ENCODE peak calls at places on chromosomes 11 and 22, in six cellular contexts. R is EL, U is GM10248, L is AG08395, F is astrocyte of the spinal cord, E is cardiac muscle cell. O is an unnamed sample.

GRCh38 chr11:44085330-44085729 is 10.1 kb upstream of the EXT2 start:
- DNase-seq in R (no peak), U (no peak), L (no peak), F (no peak), E (no peak), O (no peak)

GRCh38 chr11:70625921-70626518 is 227.7 kb downstream of the CTTN start:
- DNase-seq in R (no peak), U (no peak), L (no peak), F (no peak), E (no peak), O (no peak)

GRCh38 chr11:112455791-112456190 is 195.1 kb upstream of the PLET1 start:
- DNase-seq in R (no peak), U (no peak), L (no peak), F (no peak), E (no peak), O (no peak)

GRCh38 chr11:6992457-6993431 is 27.4 kb downstream of the ZNF214 start:
- DNase-seq in R (peak), U (no peak), L (peak), F (peak), E (no peak), O (no peak)

GRCh38 chr11:32334822-32335221 is 100.5 kb downstream of the WT1 start:
- DNase-seq in R (peak), U (no peak), L (no peak), F (no peak), E (no peak), O (no peak)

GRCh38 chr22:48288541-48288940 is 1526.1 kb downstream of the TBC1D22A start:
- DNase-seq in R (no peak), U (no peak), L (no peak), F (no peak), E (no peak), O (no peak)

GRCh38 chr11:46159694-46160093 is 38.4 kb upstream of the PHF21A start:
- DNase-seq in R (no peak), U (no peak), L (no peak), F (no peak), E (no peak), O (no peak)

GRCh38 chr11:373716-374551 is 4.6 kb downstream of the B4GALNT4 start:
- DNase-seq in R (no peak), U (no peak), L (no peak), F (no peak), E (no peak), O (no peak)

GRCh38 chr11:67371549-67372231 is 1.7 kb downstream of the CLCF1 start:
- DNase-seq in R (peak), U (peak), L (peak), F (peak), E (peak), O (peak)

GRCh38 chr11:10414659-10415058 is 40.4 kb upstream of the AMPD3 start:
- DNase-seq in R (no peak), U (no peak), L (peak), F (peak), E (no peak), O (no peak)

GRCh38 chr11:19674420-19674819 is 38.2 kb upstream of the NAV2 start:
- DNase-seq in R (no peak), U (no peak), L (no peak), F (no peak), E (peak), O (no peak)

GRCh38 chr11:69284081-69284511 is 9.9 kb upstream of the MYEOV start:
- DNase-seq in R (no peak), U (no peak), L (no peak), F (no peak), E (no peak), O (no peak)

GRCh38 chr11:68312780-68313573 is 586 bp downstream of the LRP5 start:
- DNase-seq in R (peak), U (peak), L (peak), F (no peak), E (peak), O (peak)

GRCh38 chr22:42962295-42963230 is 52.4 kb downstream of the PACSIN2 start:
- DNase-seq in R (peak), U (no peak), L (no peak), F (no peak), E (no peak), O (peak)

GRCh38 chr11:132430352-132431091 is 1060.1 kb downstream of the NTM start:
- DNase-seq in R (peak), U (no peak), L (peak), F (no peak), E (no peak), O (no peak)

GRCh38 chr22:37033605-37034430 is 14.3 kb downstream of the MPST start:
- DNase-seq in R (no peak), U (no peak), L (no peak), F (no peak), E (no peak), O (no peak)

GRCh38 chr11:131991606-131992005 is 621.2 kb downstream of the NTM start:
- DNase-seq in R (no peak), U (no peak), L (no peak), F (no peak), E (no peak), O (no peak)

GRCh38 chr11:65549088-65549487 is 9.1 kb downstream of the LTBP3 start:
- DNase-seq in R (no peak), U (no peak), L (no peak), F (no peak), E (no peak), O (no peak)

GRCh38 chr11:47408598-47409439 is 429 bp downstream of the SLC39A13 start:
- DNase-seq in R (peak), U (no peak), L (peak), F (peak), E (no peak), O (peak)

GRCh38 chr22:42324991-42325710 is 54.7 kb upstream of the TCF20 start:
- DNase-seq in R (no peak), U (no peak), L (no peak), F (no peak), E (no peak), O (no peak)

GRCh38 chr11:98059488-98059887 is 961.3 kb upstream of the CNTN5 start:
- DNase-seq in R (no peak), U (no peak), L (no peak), F (no peak), E (no peak), O (no peak)

GRCh38 chr11:70074701-70075100 is 3.4 kb upstream of the ANO1 start:
- DNase-seq in R (no peak), U (no peak), L (no peak), F (no peak), E (no peak), O (peak)

GRCh38 chr11:66668653-66669430 is 8.8 kb downstream of the RBM4B start:
- DNase-seq in R (no peak), U (no peak), L (no peak), F (no peak), E (no peak), O (peak)

GRCh38 chr11:113392522-113392921 is 4.9 kb downstream of the ANKK1 start:
- DNase-seq in R (no peak), U (no peak), L (no peak), F (no peak), E (no peak), O (no peak)

GRCh38 chr22:22398530-22399327 is 109.8 kb downstream of the ZNF280B start:
- DNase-seq in R (no peak), U (no peak), L (no peak), F (no peak), E (no peak), O (no peak)

GRCh38 chr22:23419151-23419550 is 160.9 kb downstream of the IGLL1 start:
- DNase-seq in R (no peak), U (no peak), L (no peak), F (no peak), E (no peak), O (no peak)

GRCh38 chr11:18522388-18522787 is 4.4 kb downstream of the TSG101 start:
- DNase-seq in R (no peak), U (no peak), L (no peak), F (no peak), E (no peak), O (no peak)

GRCh38 chr11:90753546-90753945 is 530.7 kb upstream of the CHORDC1 start:
- DNase-seq in R (no peak), U (no peak), L (no peak), F (no peak), E (no peak), O (no peak)

GRCh38 chr11:32366671-32367070 is 68.7 kb downstream of the WT1 start:
- DNase-seq in R (peak), U (no peak), L (peak), F (peak), E (no peak), O (no peak)

GRCh38 chr11:95514386-95515145 is 275.0 kb downstream of the FAM76B start:
- DNase-seq in R (no peak), U (no peak), L (no peak), F (no peak), E (no peak), O (no peak)

GRCh38 chr11:75946531-75947530 is 131.8 kb downstream of the UVRAG start:
- DNase-seq in R (no peak), U (no peak), L (no peak), F (peak), E (no peak), O (no peak)

GRCh38 chr22:39110631-39111561 is 13.9 kb downstream of the APOBEC3H start:
- DNase-seq in R (no peak), U (peak), L (no peak), F (no peak), E (no peak), O (no peak)

GRCh38 chr11:19714093-19714386 is 1.4 kb downstream of the NAV2 start:
- DNase-seq in R (peak), U (no peak), L (no peak), F (peak), E (no peak), O (peak)

GRCh38 chr11:34214961-34215805 is 109.8 kb downstream of the NAT10 start:
- DNase-seq in R (peak), U (no peak), L (peak), F (peak), E (no peak), O (no peak)

GRCh38 chr11:30749268-30749667 is 163.1 kb upstream of the MPPED2 start:
- DNase-seq in R (no peak), U (no peak), L (no peak), F (no peak), E (no peak), O (no peak)

O was measured in upper lobe of right lung.